ENCODE peak calls at places on chromosomes 1 and 21, in six cellular contexts. E is naive thymus-derived CD4-positive, alpha-beta T cell; F is endothelial cell of umbilical vein; H is pancreas; T is substantia nigra; L is PC-9. Z is an unnamed sample.

GRCh38 chr1:42386051-42386450 is 5.5 kb downstream of the RIMKLA start:
- DNase-seq in E (no peak), F (no peak), H (no peak), T (no peak), L (no peak), Z (no peak)

GRCh38 chr1:183583466-183583865 is 6.8 kb downstream of the NCF2 start:
- DNase-seq in E (no peak), F (no peak), H (no peak), T (no peak), L (no peak), Z (no peak)

GRCh38 chr21:27681038-27681437 is 714.1 kb upstream of the ADAMTS5 start:
- DNase-seq in E (no peak), F (peak; percentile 14), H (no peak), T (no peak), L (no peak), Z (no peak)

GRCh38 chr1:14292533-14292932 is 306.0 kb upstream of the KAZN start:
- DNase-seq in E (no peak), F (no peak), H (no peak), T (no peak), L (no peak), Z (no peak)

GRCh38 chr1:61143821-61144220 is 61.5 kb downstream of the NFIA start:
- DNase-seq in E (no peak), F (no peak), H (no peak), T (no peak), L (peak; percentile 68), Z (no peak)

GRCh38 chr1:89553195-89553584 is 28.6 kb downstream of the LRRC8B start:
- DNase-seq in E (no peak), F (no peak), H (no peak), T (no peak), L (no peak), Z (no peak)

GRCh38 chr1:172885976-172886375 is 164.8 kb downstream of the TNFSF18 start:
- DNase-seq in E (no peak), F (no peak), H (no peak), T (no peak), L (peak; percentile 47), Z (no peak)

GRCh38 chr1:228090613-228091081 is 8.1 kb downstream of the ARF1 start:
- DNase-seq in E (no peak), F (peak; percentile 35), H (no peak), T (peak; percentile 50), L (no peak), Z (no peak)

GRCh38 chr1:68081775-68082283 is 31.4 kb upstream of the DIRAS3 start:
- DNase-seq in E (no peak), F (no peak), H (no peak), T (no peak), L (no peak), Z (no peak)

GRCh38 chr1:173269490-173270230 is 62.5 kb upstream of the TNFSF4 start:
- DNase-seq in E (no peak), F (peak; percentile 45), H (no peak), T (no peak), L (peak; percentile 82), Z (no peak)

GRCh38 chr21:44874497-44875331 is 1.2 kb upstream of the PTTG1IP start:
- DNase-seq in E (peak; percentile 44), F (peak; percentile 61), H (peak; percentile 70), T (peak; percentile 50), L (peak; percentile 51), Z (no peak)

GRCh38 chr1:53134961-53135734 is 7.3 kb downstream of the SLC1A7 start:
- DNase-seq in E (no peak), F (no peak), H (no peak), T (no peak), L (no peak), Z (no peak)

GRCh38 chr1:49240709-49241221 is 464.1 kb upstream of the BEND5 start:
- DNase-seq in E (no peak), F (no peak), H (no peak), T (no peak), L (no peak), Z (no peak)

GRCh38 chr1:8847990-8848389 is 30.5 kb downstream of the ENO1 start:
- DNase-seq in E (no peak), F (peak; percentile 26), H (peak; percentile 37), T (no peak), L (no peak), Z (no peak)
- H3K27ac ChIP-seq in E (no peak overlapping the region), F (no peak overlapping the region), H (no peak overlapping the region), T (peak overlapping the region; percentile 31), L (no peak overlapping the region), Z (no peak overlapping the region)

GRCh38 chr21:34795152-34796141 is 126.7 kb downstream of the CLIC6 start:
- DNase-seq in E (no peak), F (peak; percentile 10), H (no peak), T (no peak), L (no peak), Z (no peak)
- H3K27ac ChIP-seq in E (no peak overlapping the region), F (no peak overlapping the region), H (peak overlapping the region; percentile 39), T (no peak overlapping the region), L (peak overlapping the region; percentile 77), Z (no peak overlapping the region)

DNA sequence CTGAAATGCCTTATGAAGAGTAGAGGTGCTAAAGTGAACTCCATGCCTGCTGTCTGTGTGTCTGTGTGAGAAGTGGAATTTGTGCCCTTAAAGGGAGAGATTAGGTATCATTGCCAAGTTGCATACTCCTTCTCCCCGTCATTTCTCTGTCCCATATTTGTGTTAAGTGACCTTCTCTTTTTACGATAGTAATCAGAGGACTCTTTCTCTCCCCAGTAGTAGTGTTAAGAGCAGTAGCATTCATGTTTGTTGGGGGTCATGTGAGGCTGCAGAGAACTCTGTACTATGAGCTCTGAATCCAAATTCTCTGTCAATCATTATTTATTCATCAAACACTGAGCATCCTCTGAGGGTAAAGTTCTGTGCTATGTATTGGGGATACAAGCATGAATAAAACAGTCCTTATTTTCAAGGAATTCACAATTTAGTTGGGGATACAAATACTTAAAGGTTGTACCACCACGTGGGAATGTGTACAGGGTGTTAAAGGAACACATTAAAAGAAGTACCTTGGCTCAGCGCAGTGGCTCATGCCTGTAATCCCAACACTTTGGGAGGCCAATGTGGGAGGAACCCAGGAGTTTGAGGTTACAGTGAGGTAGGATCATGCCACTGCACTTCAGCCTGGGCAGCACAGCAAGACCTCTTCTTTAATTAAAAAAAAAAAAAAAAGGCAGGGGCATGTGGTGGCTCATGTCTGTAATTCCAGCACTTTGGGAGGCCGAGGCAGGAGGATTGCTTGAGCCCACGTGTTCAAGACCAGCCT is 24.8 kb upstream of the KCNQ4 start:
- DNase-seq in E (no peak), F (no peak), H (no peak), T (no peak), L (no peak), Z (no peak)
- H3K27ac ChIP-seq in E (no peak overlapping the region), F (no peak overlapping the region), H (no peak overlapping the region), T (no peak overlapping the region), L (no peak overlapping the region), Z (no peak overlapping the region)

GRCh38 chr1:204439976-204440375 is 28.4 kb upstream of the PPP1R15B start:
- DNase-seq in E (no peak), F (no peak), H (no peak), T (no peak), L (no peak), Z (no peak)

GRCh38 chr1:204435886-204436271 is 24.3 kb upstream of the PPP1R15B start:
- DNase-seq in E (no peak), F (no peak), H (no peak), T (no peak), L (no peak), Z (no peak)

GRCh38 chr1:204438628-204439027 is 27.0 kb upstream of the PPP1R15B start:
- DNase-seq in E (no peak), F (peak; percentile 62), H (no peak), T (no peak), L (peak; percentile 99), Z (no peak)

GRCh38 chr1:204435246-204435885 is 23.7 kb upstream of the PPP1R15B start:
- DNase-seq in E (no peak), F (no peak), H (no peak), T (no peak), L (peak; percentile 73), Z (no peak)

DNA sequence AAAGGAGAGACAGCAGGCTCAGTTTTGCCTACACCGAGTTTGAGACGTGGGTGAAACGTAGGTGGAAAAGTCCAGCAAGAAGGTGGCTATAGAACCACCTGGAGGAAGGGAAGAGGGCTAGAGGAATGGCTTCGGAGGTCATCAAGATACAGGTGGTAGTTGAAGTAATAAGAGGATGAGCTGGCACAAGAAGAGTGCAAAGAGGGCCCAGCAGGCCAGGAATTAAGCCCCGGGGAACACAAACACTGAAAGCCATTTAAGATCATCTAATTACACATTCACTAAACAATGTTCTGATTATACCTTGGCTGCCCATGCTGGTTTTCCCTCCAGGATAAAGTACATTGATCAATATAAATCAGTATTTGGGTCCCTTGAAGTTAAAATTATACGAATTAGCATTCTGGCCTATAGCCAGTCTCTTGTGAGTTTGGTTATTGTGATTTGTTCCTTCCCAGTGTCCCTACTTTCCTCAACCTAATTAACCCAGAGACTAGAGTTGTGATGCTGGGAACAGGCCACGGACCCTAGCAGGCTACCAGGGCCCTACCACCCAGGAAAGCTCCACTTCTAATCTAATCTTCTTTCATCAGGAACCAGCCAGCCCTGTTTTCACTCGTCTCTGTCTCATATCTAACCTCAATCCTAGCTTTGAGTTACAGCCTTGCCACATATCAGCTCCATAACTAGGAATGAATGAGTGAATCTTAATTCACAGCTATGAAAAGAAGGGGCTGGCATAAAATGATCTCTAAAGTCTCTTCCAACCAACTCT is 26.4 kb upstream of the PPP1R15B start:
- DNase-seq in E (no peak), F (no peak), H (no peak), T (no peak), L (peak; percentile 73), Z (no peak)
- H3K27ac ChIP-seq in E (no peak overlapping the region), F (peak overlapping the region; percentile 29), H (no peak overlapping the region), T (no peak overlapping the region), L (peak overlapping the region; percentile 89), Z (no peak overlapping the region)

GRCh38 chr1:93717639-93718038 is 36.0 kb upstream of the BCAR3 start:
- DNase-seq in E (no peak), F (no peak), H (no peak), T (no peak), L (no peak), Z (no peak)

GRCh38 chr1:93716974-93717373 is 35.3 kb upstream of the BCAR3 start:
- DNase-seq in E (no peak), F (no peak), H (no peak), T (no peak), L (peak; percentile 59), Z (no peak)

GRCh38 chr1:93716163-93716562 is 34.5 kb upstream of the BCAR3 start:
- DNase-seq in E (no peak), F (no peak), H (no peak), T (no peak), L (no peak), Z (no peak)

GRCh38 chr1:93714350-93714749 is 32.7 kb upstream of the BCAR3 start:
- DNase-seq in E (no peak), F (no peak), H (no peak), T (no peak), L (no peak), Z (no peak)

GRCh38 chr1:93715529-93716126 is 34.0 kb upstream of the BCAR3 start:
- DNase-seq in E (no peak), F (no peak), H (no peak), T (no peak), L (no peak), Z (no peak)
- H3K27ac ChIP-seq in E (no peak overlapping the region), F (no peak overlapping the region), H (no peak overlapping the region), T (no peak overlapping the region), L (no peak overlapping the region), Z (no peak overlapping the region)